ENCODE peak calls at places on chromosomes 13 and 19, in four cellular contexts. O, P, L and Z are unnamed samples.

GRCh38 chr13:112102243-112102642 is 35.3 kb downstream of the SOX1 start:
- DNase-seq in O (no peak), P (peak), L (peak), Z (no peak)

GRCh38 chr13:56396318-56396717 is 744.4 kb upstream of the PRR20A start:
- DNase-seq in O (no peak), P (no peak), L (no peak), Z (no peak)

GRCh38 chr19:19460761-19461265 is 54.5 kb downstream of the TSSK6 start:
- DNase-seq in O (no peak), P (no peak), L (no peak), Z (no peak)

GRCh38 chr13:95296326-95296939 is 4.8 kb downstream of the ABCC4 start:
- DNase-seq in O (no peak), P (peak), L (peak), Z (no peak)

GRCh38 chr13:26227396-26227971 is 5.4 kb upstream of the RNF6 start:
- DNase-seq in O (no peak), P (no peak), L (no peak), Z (peak)

GRCh38 chr19:6632002-6632621 is 37.8 kb downstream of the TNFSF14 start:
- DNase-seq in O (no peak), P (peak), L (peak), Z (peak)

GRCh38 chr19:15107056-15108010 is at the start of gene SYDE1:
- DNase-seq in O (no peak), P (no peak), L (peak), Z (no peak)

GRCh38 chr13:31149604-31150003 is 12.1 kb downstream of the HSPH1 start:
- DNase-seq in O (no peak), P (no peak), L (no peak), Z (no peak)

GRCh38 chr13:113448885-113449692 is 4.2 kb downstream of the ADPRHL1 start:
- DNase-seq in O (no peak), P (peak), L (peak), Z (peak)

GRCh38 chr13:24038405-24038804 is 122.1 kb upstream of the SPATA13 start:
- DNase-seq in O (no peak), P (no peak), L (no peak), Z (no peak)

GRCh38 chr13:113770441-113770840 is 11.4 kb downstream of the TMEM255B start:
- DNase-seq in O (no peak), P (no peak), L (no peak), Z (no peak)

GRCh38 chr13:27004389-27004788 is 167.2 kb downstream of the USP12 start:
- DNase-seq in O (no peak), P (no peak), L (no peak), Z (no peak)

GRCh38 chr13:50679321-50679720 is 164.2 kb downstream of the DLEU7 start:
- DNase-seq in O (no peak), P (no peak), L (no peak), Z (no peak)

GRCh38 chr13:39451860-39452301 is 151.1 kb downstream of the LHFPL6 start:
- DNase-seq in O (no peak), P (no peak), L (no peak), Z (no peak)

GRCh38 chr19:48735031-48735615 is 5.3 kb downstream of the RASIP1 start:
- DNase-seq in O (no peak), P (no peak), L (no peak), Z (no peak)

GRCh38 chr13:102597029-102598015 is 536 bp downstream of the TPP2 start:
- DNase-seq in O (no peak), P (no peak), L (no peak), Z (peak)

GRCh38 chr13:110150384-110151091 is 156.4 kb downstream of the COL4A1 start:
- DNase-seq in O (no peak), P (no peak), L (no peak), Z (no peak)

GRCh38 chr13:48533986-48534600 is 1.2 kb upstream of the RCBTB2 start:
- DNase-seq in O (no peak), P (no peak), L (no peak), Z (no peak)

GRCh38 chr13:111584101-111584500 is 263.7 kb downstream of the TEX29 start:
- DNase-seq in O (no peak), P (no peak), L (no peak), Z (peak)

GRCh38 chr13:78325585-78325984 is 277.8 kb downstream of the POU4F1 start:
- DNase-seq in O (no peak), P (no peak), L (no peak), Z (no peak)

GRCh38 chr19:53196777-53197396 is 3.7 kb upstream of the ZNF665 start:
- DNase-seq in O (peak), P (peak), L (peak), Z (peak)

GRCh38 chr13:113820813-113821651 is 42.8 kb downstream of the GAS6 start:
- DNase-seq in O (no peak), P (no peak), L (no peak), Z (peak)

GRCh38 chr19:34904846-34905527 is 21.7 kb upstream of the ZNF30 start:
- DNase-seq in O (no peak), P (no peak), L (no peak), Z (no peak)

GRCh38 chr19:2246801-2247361 is 2.2 kb upstream of the AMH start:
- DNase-seq in O (no peak), P (no peak), L (no peak), Z (no peak)

GRCh38 chr13:50127726-50128291 is 112.6 kb downstream of the KCNRG start:
- DNase-seq in O (no peak), P (no peak), L (no peak), Z (no peak)

GRCh38 chr13:20331419-20331818 is 99.3 kb upstream of the GJB6 start:
- DNase-seq in O (no peak), P (no peak), L (no peak), Z (no peak)
- TF ChIP-seq FOSL1 in O (no peak), P (no peak), L (no peak), Z (no peak)

DNA sequence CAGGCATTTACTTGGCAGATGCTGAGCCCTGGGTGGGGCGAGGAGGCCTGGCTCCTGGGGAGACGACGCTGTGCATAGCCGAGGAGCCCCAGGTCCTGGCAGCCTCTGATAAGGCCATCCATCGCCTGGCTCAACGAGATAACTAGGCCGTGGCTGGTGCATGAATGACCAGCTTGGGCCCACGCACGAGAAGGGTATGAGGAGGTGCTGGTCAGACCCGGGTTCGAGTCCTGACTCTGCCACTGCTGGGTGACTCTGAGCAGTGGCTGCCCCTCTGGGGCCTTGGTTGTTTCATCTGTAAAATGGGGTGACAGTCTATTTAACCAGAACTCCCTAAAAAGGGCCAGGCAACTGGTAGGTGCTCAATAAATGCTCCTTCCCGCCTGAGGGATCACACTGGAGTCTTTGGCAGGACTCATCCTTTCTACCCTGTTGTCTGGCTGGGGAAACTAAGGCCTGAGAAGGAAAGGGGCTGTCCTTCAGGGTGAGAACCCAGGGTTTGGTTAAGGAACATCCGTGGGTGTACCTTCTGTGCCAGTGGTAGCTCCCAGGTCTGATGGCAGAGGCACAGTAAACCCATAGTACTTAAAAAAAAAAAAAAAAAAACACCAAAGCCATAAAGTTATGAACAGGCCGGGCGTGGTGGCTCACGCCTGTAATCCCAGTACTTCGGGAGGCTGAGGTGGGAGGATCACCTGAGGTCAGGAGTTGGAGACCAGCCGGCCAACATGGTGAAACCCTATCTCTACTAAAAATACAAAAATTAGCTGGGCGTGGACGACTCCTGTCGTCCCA is 8.1 kb upstream of the ARRDC2 start:
- DNase-seq in O (no peak), P (no peak), L (no peak), Z (peak)
- TF ChIP-seq FOSL1 in O (no peak), P (no peak), L (no peak), Z (peak)

DNA sequence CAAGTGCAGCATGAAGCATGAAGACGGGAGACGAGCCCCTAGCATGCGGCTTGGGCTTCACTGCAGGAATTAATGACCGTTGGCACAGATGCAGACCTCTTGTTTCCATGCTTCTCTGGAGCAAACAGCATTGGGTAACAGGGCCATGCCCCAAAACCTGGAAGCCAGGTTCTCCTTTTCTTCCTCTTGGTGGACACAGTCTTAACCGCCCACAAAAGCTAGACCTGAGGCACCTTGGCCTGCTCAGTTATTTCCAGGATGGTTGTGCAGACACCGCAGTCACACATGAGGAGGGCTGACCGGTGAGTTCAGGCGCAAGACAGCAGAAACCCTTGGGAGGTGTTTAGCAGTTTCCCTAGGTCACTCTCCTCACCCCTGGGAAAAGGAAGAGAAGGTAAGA is 133.9 kb upstream of the GJB6 start:
- DNase-seq in O (no peak), P (no peak), L (no peak), Z (no peak)
- TF ChIP-seq FOSL1 in O (no peak), P (no peak), L (no peak), Z (no peak)

GRCh38 chr13:94209110-94209509 is 270.4 kb downstream of the DCT start:
- DNase-seq in O (no peak), P (no peak), L (no peak), Z (no peak)
- TF ChIP-seq FOSL1 in O (no peak), P (no peak), L (no peak), Z (no peak)

DNA sequence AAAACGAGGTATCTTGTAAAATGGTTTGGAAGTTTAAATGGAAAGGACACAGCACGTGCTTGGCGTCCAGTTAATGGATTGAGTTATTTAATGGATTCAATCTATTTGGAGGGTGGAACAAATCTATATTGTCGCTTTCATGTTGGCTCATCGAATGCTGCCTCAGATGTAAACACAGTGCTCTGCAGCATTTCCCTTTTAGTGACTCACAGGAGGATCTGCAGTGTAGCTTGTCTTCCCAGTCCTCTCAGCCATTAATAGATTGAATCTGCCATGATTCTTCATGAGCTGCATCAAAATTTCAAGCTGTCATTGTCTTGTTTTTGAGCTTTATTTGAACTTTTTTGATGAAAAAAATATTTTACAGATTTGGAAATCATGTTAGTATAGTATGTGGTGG is 44.7 kb downstream of the DHRS12 start:
- DNase-seq in O (no peak), P (no peak), L (no peak), Z (no peak)
- TF ChIP-seq FOSL1 in O (no peak), P (no peak), L (no peak), Z (no peak)